ENCODE peak calls at places on chromosomes 7 and 10, in seven cellular contexts. T, Q, K, J, G, D and X are unnamed samples.

GRCh38 chr7:4871930-4872675 is 10.3 kb upstream of the PAPOLB start:
- DNase-seq in T (no peak), Q (no peak), K (no peak), J (no peak), G (no peak), D (no peak), X (no peak)

GRCh38 chr10:132061030-132061429 is 4.7 kb upstream of the JAKMIP3 start:
- DNase-seq in T (no peak), Q (no peak), K (no peak), J (no peak), G (no peak), D (no peak), X (no peak)

GRCh38 chr7:21338728-21339164 is 89.1 kb upstream of the SP4 start:
- DNase-seq in T (no peak), Q (no peak), K (peak), J (no peak), G (no peak), D (no peak), X (no peak)

GRCh38 chr10:120953897-120954296 is 102.7 kb downstream of the WDR11 start:
- DNase-seq in T (no peak), Q (no peak), K (no peak), J (peak), G (no peak), D (no peak), X (no peak)

GRCh38 chr7:13851756-13852155 is 137.7 kb downstream of the ETV1 start:
- DNase-seq in T (no peak), Q (no peak), K (no peak), J (peak), G (no peak), D (peak), X (no peak)

GRCh38 chr10:43218951-43219837 is 47.7 kb downstream of the RASGEF1A start:
- DNase-seq in T (peak), Q (no peak), K (no peak), J (no peak), G (no peak), D (no peak), X (peak)

GRCh38 chr10:116403740-116404250 is 23.9 kb upstream of the PNLIPRP3 start:
- DNase-seq in T (no peak), Q (no peak), K (no peak), J (peak), G (no peak), D (no peak), X (no peak)

GRCh38 chr7:78638364-78638763 is 815.1 kb downstream of the MAGI2 start:
- DNase-seq in T (no peak), Q (no peak), K (no peak), J (no peak), G (no peak), D (no peak), X (no peak)

GRCh38 chr7:26850193-26850651 is 14.2 kb downstream of the SKAP2 start:
- DNase-seq in T (no peak), Q (no peak), K (no peak), J (peak), G (no peak), D (no peak), X (no peak)

GRCh38 chr10:80444124-80444523 is 10.0 kb upstream of the TSPAN14 start:
- DNase-seq in T (no peak), Q (no peak), K (no peak), J (no peak), G (no peak), D (no peak), X (no peak)

GRCh38 chr10:132030898-132031463 is 34.8 kb upstream of the JAKMIP3 start:
- DNase-seq in T (no peak), Q (no peak), K (no peak), J (no peak), G (no peak), D (no peak), X (no peak)

GRCh38 chr10:68167790-68168189 is 58.5 kb downstream of the MYPN start:
- DNase-seq in T (no peak), Q (no peak), K (no peak), J (no peak), G (no peak), D (no peak), X (no peak)

GRCh38 chr10:9615179-9615578 is 1402.5 kb upstream of the CELF2 start:
- DNase-seq in T (no peak), Q (no peak), K (no peak), J (peak), G (no peak), D (no peak), X (no peak)

GRCh38 chr10:118484152-118484871 is 111.1 kb downstream of the PRLHR start:
- DNase-seq in T (no peak), Q (no peak), K (no peak), J (no peak), G (no peak), D (no peak), X (no peak)

GRCh38 chr7:3272691-3273141 is 28.3 kb upstream of the SDK1 start:
- DNase-seq in T (no peak), Q (peak), K (no peak), J (no peak), G (no peak), D (peak), X (no peak)

GRCh38 chr7:154096-154835 is 38.1 kb upstream of the FAM20C start:
- DNase-seq in T (no peak), Q (no peak), K (no peak), J (no peak), G (no peak), D (no peak), X (no peak)

GRCh38 chr7:102248456-102249395 is 37.9 kb upstream of the SH2B2 start:
- DNase-seq in T (no peak), Q (no peak), K (no peak), J (no peak), G (no peak), D (no peak), X (no peak)

GRCh38 chr10:91598211-91598981 is 34.5 kb downstream of the PPP1R3C start:
- DNase-seq in T (no peak), Q (peak), K (no peak), J (peak), G (no peak), D (no peak), X (no peak)

GRCh38 chr7:48637382-48637781 is 287.0 kb upstream of the CDC14C start:
- DNase-seq in T (no peak), Q (no peak), K (no peak), J (no peak), G (no peak), D (no peak), X (no peak)

GRCh38 chr7:22665816-22666375 is 61.1 kb upstream of the IL6 start:
- DNase-seq in T (no peak), Q (no peak), K (no peak), J (peak), G (no peak), D (no peak), X (no peak)

GRCh38 chr7:148669907-148670306 is 28.8 kb upstream of the CUL1 start:
- DNase-seq in T (no peak), Q (no peak), K (no peak), J (no peak), G (no peak), D (no peak), X (no peak)

GRCh38 chr10:71084061-71084817 is 128.1 kb upstream of the UNC5B start:
- DNase-seq in T (no peak), Q (no peak), K (no peak), J (no peak), G (no peak), D (no peak), X (no peak)

GRCh38 chr7:131627589-131628212 is 71.3 kb upstream of the PODXL start:
- DNase-seq in T (no peak), Q (no peak), K (no peak), J (no peak), G (no peak), D (no peak), X (no peak)